ENCODE peak calls at places on chromosomes 4 and X, in ten cellular contexts. B is endothelial cell of umbilical vein, S is suprapubic skin, U is stomach, R is breast epithelium, J is spleen, G is HCT116, Y is prostate gland, Q is sigmoid colon, P is esophagus muscularis mucosa. M is an unnamed sample.

GRCh38 chr4:185573651-185574199 is 38.4 kb upstream of the PDLIM3 start:
- DNase-seq in P (no peak), S (no peak), B (peak), R (no peak), Y (no peak), U (no peak), J (no peak), G (peak), Q (no peak), M (no peak)

GRCh38 chr4:67288964-67289363 is 256.3 kb downstream of the CENPC start:
- DNase-seq in R (no peak), Y (no peak), B (no peak), Q (no peak), P (no peak), U (no peak), J (no peak), S (no peak), G (no peak), M (no peak)

GRCh38 chrX:103685396-103685795 is 1.1 kb downstream of the MORF4L2 start:
- DNase-seq in Y (no peak), U (no peak), P (no peak), G (no peak), J (no peak), Q (no peak), R (no peak), B (no peak), S (no peak), M (no peak)

GRCh38 chrX:16970977-16971376 is 24.5 kb downstream of the REPS2 start:
- DNase-seq in B (no peak), U (no peak), J (no peak), G (no peak), P (no peak), Q (no peak), Y (no peak), S (no peak), R (no peak), M (no peak)

GRCh38 chr4:26028793-26029511 is 114.9 kb downstream of the SMIM20 start:
- DNase-seq in B (peak), G (no peak), R (no peak), Y (peak), S (peak), J (peak), U (peak), P (no peak), Q (peak), M (peak)

GRCh38 chr4:7222521-7222920 is 30.2 kb downstream of the SORCS2 start:
- DNase-seq in J (no peak), G (no peak), P (no peak), B (no peak), S (no peak), R (no peak), Y (no peak), U (no peak), Q (no peak), M (no peak)

GRCh38 chrX:42025861-42026260 is 102.5 kb upstream of the CASK start:
- DNase-seq in G (no peak), S (no peak), Q (no peak), Y (no peak), B (peak), J (no peak), R (no peak), P (no peak), U (no peak), M (no peak)

GRCh38 chr4:4390046-4390445 is 3.1 kb downstream of the NSG1 start:
- DNase-seq in G (no peak), U (no peak), S (no peak), R (no peak), J (no peak), Q (peak), B (no peak), P (no peak), Y (no peak), M (no peak)

GRCh38 chr4:61555789-61556188 is 355.7 kb downstream of the ADGRL3 start:
- DNase-seq in R (no peak), B (peak), J (no peak), S (no peak), Y (no peak), Q (no peak), U (peak), P (no peak), G (no peak), M (no peak)

GRCh38 chr4:23614284-23614892 is 275.5 kb downstream of the PPARGC1A start:
- DNase-seq in G (no peak), Y (no peak), Q (no peak), J (no peak), P (no peak), U (no peak), S (no peak), R (no peak), B (no peak), M (no peak)

GRCh38 chr4:184251680-184252000 is 34.0 kb upstream of the ENPP6 start:
- DNase-seq in S (no peak), P (peak), U (no peak), Y (no peak), G (no peak), Q (no peak), J (no peak), B (no peak), R (no peak), M (no peak)

GRCh38 chr4:24470681-24471622 is 113.4 kb downstream of the DHX15 start:
- DNase-seq in G (no peak), Q (peak), R (no peak), U (no peak), J (no peak), P (no peak), B (peak), Y (peak), S (peak), M (peak)

GRCh38 chr4:101282076-101282844 is 65.1 kb downstream of the PPP3CA start:
- DNase-seq in Q (no peak), R (no peak), U (peak), G (no peak), B (no peak), P (no peak), S (no peak), Y (no peak), J (no peak), M (no peak)

GRCh38 chr4:166493828-166494432 is 620.9 kb downstream of the TLL1 start:
- DNase-seq in P (no peak), B (no peak), Q (no peak), G (no peak), S (no peak), J (no peak), U (no peak), Y (no peak), R (no peak), M (no peak)

GRCh38 chr4:142549726-142550463 is 296.2 kb downstream of the INPP4B start:
- DNase-seq in S (no peak), J (no peak), B (peak), G (peak), R (no peak), Y (no peak), Q (no peak), U (no peak), P (no peak), M (no peak)

GRCh38 chrX:115233497-115234219 is at the start of gene LRCH2:
- DNase-seq in B (peak), G (no peak), Q (peak), J (peak), Y (peak), S (peak), R (no peak), P (no peak), U (no peak), M (no peak)

GRCh38 chr4:120517966-120518365 is 404.6 kb downstream of the PRDM5 start:
- DNase-seq in Y (peak), U (no peak), P (no peak), Q (peak), S (no peak), B (peak), G (peak), J (no peak), R (no peak), M (no peak)

GRCh38 chr4:17687237-17687857 is 72.9 kb downstream of the MED28 start:
- DNase-seq in S (no peak), Q (no peak), R (no peak), U (no peak), J (no peak), Y (no peak), B (no peak), G (no peak), P (peak), M (no peak)

GRCh38 chrX:30971761-30972603 is 82.9 kb upstream of the TAB3 start:
- DNase-seq in Y (peak), U (peak), S (no peak), B (peak), Q (no peak), G (no peak), R (no peak), J (no peak), P (no peak), M (peak)

GRCh38 chr4:3866813-3867129 is 100.6 kb downstream of the ADRA2C start:
- DNase-seq in B (no peak), Q (no peak), J (peak), Y (no peak), R (no peak), G (no peak), U (no peak), S (no peak), P (no peak), M (no peak)

GRCh38 chr4:187192266-187192665 is 468.6 kb upstream of the FAT1 start:
- DNase-seq in Q (no peak), J (no peak), U (no peak), S (no peak), Y (no peak), G (no peak), B (no peak), P (no peak), R (no peak), M (no peak)

GRCh38 chr4:54668031-54668611 is 10.4 kb downstream of the KIT start:
- DNase-seq in G (no peak), S (no peak), U (no peak), P (no peak), Q (no peak), R (no peak), B (no peak), J (no peak), Y (no peak), M (no peak)

GRCh38 chr4:41146716-41147506 is 67.4 kb downstream of the APBB2 start:
- DNase-seq in J (no peak), R (no peak), B (peak), G (no peak), U (peak), S (no peak), P (no peak), Q (no peak), Y (peak), M (no peak)

DNA sequence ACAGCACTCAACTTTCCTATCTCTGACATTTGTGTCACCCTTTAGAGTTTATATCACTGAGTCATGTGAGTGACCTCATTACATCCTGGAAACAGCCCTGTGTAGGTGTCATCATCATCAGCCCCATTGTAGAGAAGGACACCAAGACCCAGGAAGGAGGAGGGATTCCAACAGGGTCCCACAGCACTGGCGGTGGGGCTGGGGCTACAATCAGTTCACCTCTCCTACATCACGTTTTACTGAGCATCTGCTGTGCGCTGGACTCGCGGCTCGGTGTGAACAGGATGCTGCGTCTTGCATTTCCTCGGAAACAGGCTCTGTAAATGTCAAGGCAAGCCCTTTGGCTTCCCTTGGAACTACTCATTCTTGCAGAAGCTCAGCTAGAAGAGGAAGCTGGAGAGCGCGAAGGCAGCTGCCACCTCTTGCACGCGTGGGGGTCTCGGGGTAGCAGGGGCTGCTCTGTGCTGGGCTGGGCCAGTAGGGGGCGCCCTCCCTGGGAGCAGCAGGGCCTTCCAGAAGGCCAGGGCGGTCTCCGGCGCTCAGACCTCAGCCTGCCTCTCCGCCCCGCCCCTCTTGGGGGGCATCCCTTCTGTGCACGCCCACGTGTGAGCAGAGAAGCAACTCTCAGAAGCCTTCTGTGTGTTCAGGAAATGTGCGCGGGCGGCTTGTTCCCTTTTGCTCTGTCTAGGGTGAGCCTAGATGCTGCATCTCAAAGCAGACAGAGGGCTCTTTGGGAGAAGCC is 29.0 kb downstream of the REELD1 start:
- DNase-seq in J (peak), S (no peak), Y (no peak), Q (no peak), G (no peak), B (peak), U (no peak), P (peak), R (no peak), M (peak)
- TF ChIP-seq POLR2AphosphoS5 in J (peak), S (no peak), Y (no peak), Q (no peak), G (no peak), B (no peak), U (no peak), P (no peak), R (no peak), M (no peak)

GRCh38 chr4:10119263-10119662 is 2.7 kb upstream of the WDR1 start:
- DNase-seq in Q (no peak), B (no peak), G (no peak), R (no peak), P (no peak), Y (no peak), J (no peak), U (no peak), S (no peak), M (no peak)

GRCh38 chr4:10116625-10117423 is at the start of gene WDR1:
- DNase-seq in Y (peak), Q (peak), G (peak), B (peak), U (peak), P (peak), R (peak), J (peak), S (peak), M (peak)

GRCh38 chr4:10119773-10120172 is 3.2 kb upstream of the WDR1 start:
- DNase-seq in S (no peak), J (no peak), G (no peak), R (no peak), Y (no peak), P (no peak), U (no peak), Q (no peak), B (no peak), M (no peak)

GRCh38 chr4:10117424-10118354 is 1.1 kb upstream of the WDR1 start:
- DNase-seq in U (no peak), Q (peak), B (peak), S (no peak), P (no peak), G (no peak), J (no peak), Y (no peak), R (peak), M (no peak)

GRCh38 chr4:10118355-10119004 is 1.9 kb upstream of the WDR1 start:
- DNase-seq in P (no peak), J (no peak), Y (no peak), B (no peak), G (no peak), U (no peak), R (no peak), Q (no peak), S (no peak), M (no peak)
- TF ChIP-seq POLR2A in P (no peak), J (no peak), Y (no peak), B (no peak), G (no peak), U (no peak), R (no peak), Q (no peak), S (no peak), M (peak)

DNA sequence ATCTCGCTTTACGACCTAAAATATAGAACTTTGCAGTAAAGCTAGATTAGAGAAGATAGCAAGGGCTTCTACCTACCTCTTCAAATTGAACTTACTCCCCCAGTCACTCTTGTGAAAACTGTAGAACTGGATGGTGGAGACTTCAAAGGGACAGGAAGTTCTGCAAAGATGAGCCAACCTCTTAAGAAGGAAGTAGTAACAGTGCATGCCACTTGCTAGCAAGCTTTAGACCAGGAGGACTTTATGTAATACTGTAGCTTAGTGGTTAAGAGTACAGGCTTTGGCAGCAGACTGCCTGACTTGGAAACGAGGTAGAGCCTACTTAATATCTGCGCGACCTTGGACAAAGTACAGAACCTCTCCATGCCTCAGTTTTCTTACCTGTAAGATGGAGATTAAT is 27.5 kb upstream of the VBP1 start:
- DNase-seq in S (no peak), J (no peak), P (no peak), R (no peak), Y (no peak), G (no peak), U (no peak), B (no peak), Q (no peak), M (no peak)
- TF ChIP-seq POLR2AphosphoS5 in S (no peak), J (no peak), P (no peak), R (no peak), Y (no peak), G (no peak), U (no peak), B (no peak), Q (no peak), M (no peak)

GRCh38 chrX:6968231-6968630 is 179.3 kb upstream of the STS start:
- DNase-seq in U (no peak), B (no peak), Y (no peak), R (no peak), G (no peak), S (no peak), P (no peak), J (no peak), Q (no peak), M (no peak)
- TF ChIP-seq POLR2A in U (no peak), B (no peak), Y (no peak), R (no peak), G (no peak), S (no peak), P (no peak), J (no peak), Q (no peak), M (no peak)

GRCh38 chr4:152352645-152353116 is 183.2 kb downstream of the FBXW7 start:
- DNase-seq in Y (peak), B (peak), S (peak), J (peak), G (peak), R (peak), P (no peak), U (no peak), Q (peak), M (no peak)
- TF ChIP-seq POLR2AphosphoS5 in Y (peak), B (no peak), S (no peak), J (peak), G (no peak), R (peak), P (peak), U (peak), Q (peak), M (no peak)